ENCODE peak calls at places on chromosomes 3 and 15, in ten cellular contexts. One of them, this sample, is unnamed.

GRCh38 chr3:161139686-161140085 is 34.5 kb upstream of the B3GALNT1 start:
- ATAC-seq in stimulated activated naive B cell treated with anti-CD40 and anti-IgM and Interleukin-4, amounts not matched to agents 10 μg/mL and 1 μg/mL and 100 μg/mL, for 72 hours: no peak
- ATAC-seq in natural killer cell: no peak
- ATAC-seq in activated B cell treated with CpG ODN at 0.5 μM for 24 hours: no peak
- ATAC-seq in activated T-cell treated with anti-CD3 and anti-CD28 coated beads, Interleukin-2, amount 50 U/mL, for 4 hours: no peak
- ATAC-seq in upper lobe of right lung: no peak
- ATAC-seq in gastroesophageal sphincter: no peak
- ATAC-seq in effector memory CD8-positive, alpha-beta T cell: no peak
- ATAC-seq in sciatic nerve: no peak
- ATAC-seq in HCT116: no peak
- ATAC-seq in this sample: no peak

GRCh38 chr3:116848402-116848801 is 138.8 kb downstream of the TUSC7 start:
- ATAC-seq in stimulated activated naive B cell treated with anti-CD40 and anti-IgM and Interleukin-4, amounts not matched to agents 10 μg/mL and 1 μg/mL and 100 μg/mL, for 72 hours: no peak
- ATAC-seq in natural killer cell: no peak
- ATAC-seq in activated B cell treated with CpG ODN at 0.5 μM for 24 hours: no peak
- ATAC-seq in activated T-cell treated with anti-CD3 and anti-CD28 coated beads, Interleukin-2, amount 50 U/mL, for 4 hours: no peak
- ATAC-seq in upper lobe of right lung: no peak
- ATAC-seq in gastroesophageal sphincter: no peak
- ATAC-seq in effector memory CD8-positive, alpha-beta T cell: no peak
- ATAC-seq in sciatic nerve: no peak
- ATAC-seq in HCT116: no peak
- ATAC-seq in this sample: no peak

GRCh38 chr3:16181361-16181760 is 6.9 kb downstream of the GALNT15 start:
- ATAC-seq in stimulated activated naive B cell treated with anti-CD40 and anti-IgM and Interleukin-4, amounts not matched to agents 10 μg/mL and 1 μg/mL and 100 μg/mL, for 72 hours: no peak
- ATAC-seq in natural killer cell: no peak
- ATAC-seq in activated B cell treated with CpG ODN at 0.5 μM for 24 hours: no peak
- ATAC-seq in activated T-cell treated with anti-CD3 and anti-CD28 coated beads, Interleukin-2, amount 50 U/mL, for 4 hours: no peak
- ATAC-seq in upper lobe of right lung: peak; percentile 77
- ATAC-seq in gastroesophageal sphincter: peak; percentile 79
- ATAC-seq in effector memory CD8-positive, alpha-beta T cell: no peak
- ATAC-seq in sciatic nerve: peak; percentile 75
- ATAC-seq in HCT116: no peak
- ATAC-seq in this sample: no peak

GRCh38 chr3:138348950-138349739 is 766 bp downstream of the MRAS start:
- ATAC-seq in stimulated activated naive B cell treated with anti-CD40 and anti-IgM and Interleukin-4, amounts not matched to agents 10 μg/mL and 1 μg/mL and 100 μg/mL, for 72 hours: no peak
- ATAC-seq in natural killer cell: no peak
- ATAC-seq in activated B cell treated with CpG ODN at 0.5 μM for 24 hours: no peak
- ATAC-seq in activated T-cell treated with anti-CD3 and anti-CD28 coated beads, Interleukin-2, amount 50 U/mL, for 4 hours: peak; percentile 27
- ATAC-seq in upper lobe of right lung: no peak
- ATAC-seq in gastroesophageal sphincter: no peak
- ATAC-seq in effector memory CD8-positive, alpha-beta T cell: no peak
- ATAC-seq in sciatic nerve: peak; percentile 33
- ATAC-seq in HCT116: peak; percentile 19
- ATAC-seq in this sample: no peak

GRCh38 chr3:17632401-17633100 is 109.9 kb downstream of the TBC1D5 start:
- ATAC-seq in stimulated activated naive B cell treated with anti-CD40 and anti-IgM and Interleukin-4, amounts not matched to agents 10 μg/mL and 1 μg/mL and 100 μg/mL, for 72 hours: peak; percentile 44
- ATAC-seq in natural killer cell: peak; percentile 64
- ATAC-seq in activated B cell treated with CpG ODN at 0.5 μM for 24 hours: no peak
- ATAC-seq in activated T-cell treated with anti-CD3 and anti-CD28 coated beads, Interleukin-2, amount 50 U/mL, for 4 hours: no peak
- ATAC-seq in upper lobe of right lung: peak; percentile 39
- ATAC-seq in gastroesophageal sphincter: peak; percentile 43
- ATAC-seq in effector memory CD8-positive, alpha-beta T cell: no peak
- ATAC-seq in sciatic nerve: peak; percentile 62
- ATAC-seq in HCT116: peak; percentile 63
- ATAC-seq in this sample: no peak

GRCh38 chr3:124315215-124316033 is 323.5 kb upstream of the ROPN1 start:
- ATAC-seq in stimulated activated naive B cell treated with anti-CD40 and anti-IgM and Interleukin-4, amounts not matched to agents 10 μg/mL and 1 μg/mL and 100 μg/mL, for 72 hours: no peak
- ATAC-seq in natural killer cell: no peak
- ATAC-seq in activated B cell treated with CpG ODN at 0.5 μM for 24 hours: no peak
- ATAC-seq in activated T-cell treated with anti-CD3 and anti-CD28 coated beads, Interleukin-2, amount 50 U/mL, for 4 hours: no peak
- ATAC-seq in upper lobe of right lung: no peak
- ATAC-seq in gastroesophageal sphincter: no peak
- ATAC-seq in effector memory CD8-positive, alpha-beta T cell: no peak
- ATAC-seq in sciatic nerve: no peak
- ATAC-seq in HCT116: no peak
- ATAC-seq in this sample: no peak

GRCh38 chr3:111668912-111669488 is 73.9 kb upstream of the ZBED2 start:
- ATAC-seq in stimulated activated naive B cell treated with anti-CD40 and anti-IgM and Interleukin-4, amounts not matched to agents 10 μg/mL and 1 μg/mL and 100 μg/mL, for 72 hours: peak; percentile 45
- ATAC-seq in natural killer cell: peak; percentile 44
- ATAC-seq in activated B cell treated with CpG ODN at 0.5 μM for 24 hours: peak; percentile 45
- ATAC-seq in activated T-cell treated with anti-CD3 and anti-CD28 coated beads, Interleukin-2, amount 50 U/mL, for 4 hours: peak; percentile 62
- ATAC-seq in upper lobe of right lung: peak; percentile 84
- ATAC-seq in gastroesophageal sphincter: peak; percentile 67
- ATAC-seq in effector memory CD8-positive, alpha-beta T cell: peak; percentile 36
- ATAC-seq in sciatic nerve: peak; percentile 85
- ATAC-seq in HCT116: peak; percentile 88
- ATAC-seq in this sample: peak; percentile 80

GRCh38 chr3:16807981-16808380 is 76.8 kb upstream of the PLCL2 start:
- ATAC-seq in stimulated activated naive B cell treated with anti-CD40 and anti-IgM and Interleukin-4, amounts not matched to agents 10 μg/mL and 1 μg/mL and 100 μg/mL, for 72 hours: no peak
- ATAC-seq in natural killer cell: no peak
- ATAC-seq in activated B cell treated with CpG ODN at 0.5 μM for 24 hours: no peak
- ATAC-seq in activated T-cell treated with anti-CD3 and anti-CD28 coated beads, Interleukin-2, amount 50 U/mL, for 4 hours: no peak
- ATAC-seq in upper lobe of right lung: no peak
- ATAC-seq in gastroesophageal sphincter: no peak
- ATAC-seq in effector memory CD8-positive, alpha-beta T cell: no peak
- ATAC-seq in sciatic nerve: no peak
- ATAC-seq in HCT116: no peak
- ATAC-seq in this sample: no peak

GRCh38 chr15:39273805-39274411 is 307.0 kb upstream of the THBS1 start:
- ATAC-seq in stimulated activated naive B cell treated with anti-CD40 and anti-IgM and Interleukin-4, amounts not matched to agents 10 μg/mL and 1 μg/mL and 100 μg/mL, for 72 hours: no peak
- ATAC-seq in natural killer cell: no peak
- ATAC-seq in activated B cell treated with CpG ODN at 0.5 μM for 24 hours: no peak
- ATAC-seq in activated T-cell treated with anti-CD3 and anti-CD28 coated beads, Interleukin-2, amount 50 U/mL, for 4 hours: no peak
- ATAC-seq in upper lobe of right lung: peak; percentile 89
- ATAC-seq in gastroesophageal sphincter: no peak
- ATAC-seq in effector memory CD8-positive, alpha-beta T cell: no peak
- ATAC-seq in sciatic nerve: no peak
- ATAC-seq in HCT116: no peak
- ATAC-seq in this sample: no peak

GRCh38 chr3:118782755-118783202 is 251.9 kb downstream of the IGSF11 start:
- ATAC-seq in stimulated activated naive B cell treated with anti-CD40 and anti-IgM and Interleukin-4, amounts not matched to agents 10 μg/mL and 1 μg/mL and 100 μg/mL, for 72 hours: peak; percentile 62
- ATAC-seq in natural killer cell: no peak
- ATAC-seq in activated B cell treated with CpG ODN at 0.5 μM for 24 hours: no peak
- ATAC-seq in activated T-cell treated with anti-CD3 and anti-CD28 coated beads, Interleukin-2, amount 50 U/mL, for 4 hours: no peak
- ATAC-seq in upper lobe of right lung: no peak
- ATAC-seq in gastroesophageal sphincter: no peak
- ATAC-seq in effector memory CD8-positive, alpha-beta T cell: no peak
- ATAC-seq in sciatic nerve: no peak
- ATAC-seq in HCT116: peak; percentile 91
- ATAC-seq in this sample: peak; percentile 32

GRCh38 chr3:77059354-77059753 is 19.5 kb downstream of the ROBO2 start:
- ATAC-seq in stimulated activated naive B cell treated with anti-CD40 and anti-IgM and Interleukin-4, amounts not matched to agents 10 μg/mL and 1 μg/mL and 100 μg/mL, for 72 hours: no peak
- ATAC-seq in natural killer cell: no peak
- ATAC-seq in activated B cell treated with CpG ODN at 0.5 μM for 24 hours: no peak
- ATAC-seq in activated T-cell treated with anti-CD3 and anti-CD28 coated beads, Interleukin-2, amount 50 U/mL, for 4 hours: no peak
- ATAC-seq in upper lobe of right lung: no peak
- ATAC-seq in gastroesophageal sphincter: no peak
- ATAC-seq in effector memory CD8-positive, alpha-beta T cell: no peak
- ATAC-seq in sciatic nerve: no peak
- ATAC-seq in HCT116: no peak
- ATAC-seq in this sample: no peak

GRCh38 chr3:156781310-156782230 is 44.6 kb upstream of the LEKR1 start:
- ATAC-seq in stimulated activated naive B cell treated with anti-CD40 and anti-IgM and Interleukin-4, amounts not matched to agents 10 μg/mL and 1 μg/mL and 100 μg/mL, for 72 hours: no peak
- ATAC-seq in natural killer cell: no peak
- ATAC-seq in activated B cell treated with CpG ODN at 0.5 μM for 24 hours: no peak
- ATAC-seq in activated T-cell treated with anti-CD3 and anti-CD28 coated beads, Interleukin-2, amount 50 U/mL, for 4 hours: no peak
- ATAC-seq in upper lobe of right lung: peak; percentile 68
- ATAC-seq in gastroesophageal sphincter: no peak
- ATAC-seq in effector memory CD8-positive, alpha-beta T cell: no peak
- ATAC-seq in sciatic nerve: no peak
- ATAC-seq in HCT116: peak; percentile 52
- ATAC-seq in this sample: peak; percentile 77

GRCh38 chr3:97736928-97737327 is 27.6 kb upstream of the ARL6 start:
- ATAC-seq in stimulated activated naive B cell treated with anti-CD40 and anti-IgM and Interleukin-4, amounts not matched to agents 10 μg/mL and 1 μg/mL and 100 μg/mL, for 72 hours: no peak
- ATAC-seq in natural killer cell: no peak
- ATAC-seq in activated B cell treated with CpG ODN at 0.5 μM for 24 hours: no peak
- ATAC-seq in activated T-cell treated with anti-CD3 and anti-CD28 coated beads, Interleukin-2, amount 50 U/mL, for 4 hours: no peak
- ATAC-seq in upper lobe of right lung: no peak
- ATAC-seq in gastroesophageal sphincter: no peak
- ATAC-seq in effector memory CD8-positive, alpha-beta T cell: no peak
- ATAC-seq in sciatic nerve: no peak
- ATAC-seq in HCT116: no peak
- ATAC-seq in this sample: no peak

GRCh38 chr3:134426660-134427181 is 52.5 kb upstream of the AMOTL2 start:
- ATAC-seq in stimulated activated naive B cell treated with anti-CD40 and anti-IgM and Interleukin-4, amounts not matched to agents 10 μg/mL and 1 μg/mL and 100 μg/mL, for 72 hours: no peak
- ATAC-seq in natural killer cell: no peak
- ATAC-seq in activated B cell treated with CpG ODN at 0.5 μM for 24 hours: no peak
- ATAC-seq in activated T-cell treated with anti-CD3 and anti-CD28 coated beads, Interleukin-2, amount 50 U/mL, for 4 hours: no peak
- ATAC-seq in upper lobe of right lung: no peak
- ATAC-seq in gastroesophageal sphincter: no peak
- ATAC-seq in effector memory CD8-positive, alpha-beta T cell: no peak
- ATAC-seq in sciatic nerve: no peak
- ATAC-seq in HCT116: peak; percentile 10
- ATAC-seq in this sample: no peak

GRCh38 chr15:89361451-89362202 is 27.0 kb upstream of the POLG start:
- ATAC-seq in stimulated activated naive B cell treated with anti-CD40 and anti-IgM and Interleukin-4, amounts not matched to agents 10 μg/mL and 1 μg/mL and 100 μg/mL, for 72 hours: no peak
- ATAC-seq in natural killer cell: peak; percentile 56
- ATAC-seq in activated B cell treated with CpG ODN at 0.5 μM for 24 hours: peak; percentile 18
- ATAC-seq in activated T-cell treated with anti-CD3 and anti-CD28 coated beads, Interleukin-2, amount 50 U/mL, for 4 hours: peak; percentile 47
- ATAC-seq in upper lobe of right lung: peak; percentile 53
- ATAC-seq in gastroesophageal sphincter: no peak
- ATAC-seq in effector memory CD8-positive, alpha-beta T cell: peak; percentile 40
- ATAC-seq in sciatic nerve: peak; percentile 56
- ATAC-seq in HCT116: no peak
- ATAC-seq in this sample: peak; percentile 36

This sample was measured in esophagus mucosa.